ENCODE peak calls at places on chromosomes 2 and 18, in nine cellular contexts. Y is ACHN; W is omental fat pad; P is cardiac fibroblast; H is iris pigment epithelial cell; Q is HEK293T; R is nephron progenitor cell; V is RPMI8226; T is stimulated activated CD4-positive, alpha-beta T cell treated with anti-CD3 and anti-CD28 coated beads, TNF-alpha, amount 100 ng/mL, for 1 hour. U is an unnamed sample.

GRCh38 chr2:81987370-81987769 is 1682.8 kb upstream of the LRRTM1 start:
- DNase-seq in V (no peak), Y (no peak), W (no peak), H (no peak), P (no peak), Q (no peak), T (no peak), R (no peak), U (no peak)

GRCh38 chr2:45918816-45919655 is 267.6 kb downstream of the PRKCE start:
- DNase-seq in V (peak; percentile 13), R (no peak), H (no peak), T (no peak), P (no peak), Y (no peak), W (no peak), Q (no peak), U (no peak)

GRCh38 chr2:142180820-142181533 is 50.2 kb upstream of the LRP1B start:
- DNase-seq in H (peak; percentile 45), W (no peak), P (peak; percentile 54), T (no peak), Y (peak; percentile 66), Q (peak; percentile 40), V (peak; percentile 26), R (peak; percentile 34), U (peak; percentile 2)

GRCh38 chr2:177983183-177983788 is 89.3 kb downstream of the PDE11A start:
- DNase-seq in W (no peak), R (peak; percentile 33), Y (peak; percentile 81), H (peak; percentile 76), T (no peak), V (peak; percentile 57), Q (peak; percentile 66), P (peak; percentile 72), U (peak; percentile 54)

GRCh38 chr2:96209011-96209728 is 543 bp upstream of the STARD7 start:
- DNase-seq in Q (no peak), T (no peak), H (no peak), R (no peak), V (no peak), Y (no peak), P (no peak), W (no peak), U (peak; percentile 57)

GRCh38 chr18:61334951-61335736 is 1.9 kb downstream of the CDH20 start:
- DNase-seq in W (no peak), V (no peak), T (no peak), Y (no peak), H (peak; percentile 48), P (no peak), R (no peak), Q (no peak), U (no peak)

GRCh38 chr2:96505231-96505889 is at the start of gene NEURL3:
- DNase-seq in H (peak; percentile 81), W (no peak), V (no peak), Q (no peak), T (no peak), Y (peak; percentile 90), R (peak; percentile 40), P (peak; percentile 72), U (no peak)

GRCh38 chr18:59514193-59514592 is 155.1 kb upstream of the LMAN1 start:
- DNase-seq in T (no peak), Q (peak; percentile 8), Y (no peak), R (no peak), H (peak; percentile 62), W (no peak), V (no peak), P (peak; percentile 32), U (no peak)

GRCh38 chr2:30871980-30872789 is 64.9 kb upstream of the CAPN13 start:
- DNase-seq in P (no peak), H (no peak), V (no peak), W (no peak), Q (no peak), Y (peak; percentile 60), T (no peak), R (no peak), U (no peak)

GRCh38 chr2:138829326-138829725 is 49.1 kb upstream of the NXPH2 start:
- DNase-seq in V (peak; percentile 55), R (peak; percentile 73), Q (peak; percentile 62), W (no peak), Y (peak; percentile 47), T (no peak), P (peak; percentile 26), H (peak; percentile 17), U (peak; percentile 49)

GRCh38 chr2:170747921-170748320 is 22.3 kb upstream of the ERICH2 start:
- DNase-seq in P (peak; percentile 75), W (no peak), Y (peak; percentile 8), V (no peak), R (no peak), H (peak; percentile 93), Q (no peak), T (no peak), U (no peak)

GRCh38 chr2:73297586-73297985 is 4.2 kb upstream of the EGR4 start:
- DNase-seq in W (no peak), T (no peak), Q (no peak), V (no peak), R (no peak), H (no peak), Y (no peak), P (no peak), U (no peak)

GRCh38 chr2:72276876-72277275 is 129.2 kb upstream of the CYP26B1 start:
- DNase-seq in Q (no peak), T (no peak), H (no peak), W (no peak), V (no peak), Y (no peak), R (no peak), P (no peak), U (no peak)

GRCh38 chr2:212811036-212811805 is 272.6 kb upstream of the ERBB4 start:
- DNase-seq in R (no peak), V (peak; percentile 55), W (no peak), Q (no peak), P (no peak), T (no peak), Y (no peak), H (peak; percentile 51), U (no peak)

U was measured in erythroblast.